ENCODE peak calls at places on chromosome 18, in seven cellular contexts. Z is ovary, A is A549, M is endothelial cell of umbilical vein, S is suprapubic skin, D is transverse colon, I is stomach. K is an unnamed sample.

GRCh38 chr18:48770243-48770642 is 180.5 kb downstream of the SMAD7 start:
- DNase-seq in Z (no peak), A (no peak), M (no peak), S (no peak), D (no peak), I (no peak), K (no peak)

GRCh38 chr18:1513519-1513918 is 608.8 kb downstream of the ADCYAP1 start:
- DNase-seq in Z (no peak), A (no peak), M (no peak), S (no peak), D (no peak), I (no peak), K (no peak)

GRCh38 chr18:10133516-10133915 is 219.7 kb downstream of the VAPA start:
- DNase-seq in Z (no peak), A (no peak), M (no peak), S (no peak), D (no peak), I (no peak), K (no peak)

GRCh38 chr18:76490040-76490439 is 5.0 kb downstream of the ZNF516 start:
- DNase-seq in Z (no peak), A (no peak), M (no peak), S (no peak), D (no peak), I (no peak), K (no peak)

GRCh38 chr18:67417864-67418523 is 98.5 kb downstream of the DSEL start:
- DNase-seq in Z (no peak), A (peak), M (peak), S (no peak), D (no peak), I (no peak), K (no peak)

GRCh38 chr18:78975699-78976098 is 3.9 kb upstream of the SALL3 start:
- DNase-seq in Z (no peak), A (no peak), M (no peak), S (no peak), D (no peak), I (no peak), K (no peak)

GRCh38 chr18:25230658-25231326 is 121.2 kb downstream of the ZNF521 start:
- DNase-seq in Z (peak), A (peak), M (peak), S (peak), D (peak), I (peak), K (peak)

GRCh38 chr18:74897971-74898657 is 300.4 kb downstream of the ZNF407 start:
- DNase-seq in Z (no peak), A (no peak), M (peak), S (no peak), D (no peak), I (no peak), K (no peak)

GRCh38 chr18:55763298-55763697 is 175.3 kb upstream of the TCF4 start:
- DNase-seq in Z (no peak), A (peak), M (peak), S (no peak), D (no peak), I (no peak), K (no peak)

GRCh38 chr18:36432880-36433279 is 135.4 kb downstream of the FHOD3 start:
- DNase-seq in Z (no peak), A (no peak), M (no peak), S (no peak), D (no peak), I (no peak), K (no peak)

GRCh38 chr18:48929951-48930713 is 20.6 kb downstream of the SMAD7 start:
- DNase-seq in Z (peak), A (peak), M (peak), S (no peak), D (peak), I (peak), K (no peak)

GRCh38 chr18:28032177-28032576 is 144.8 kb downstream of the CDH2 start:
- DNase-seq in Z (no peak), A (no peak), M (peak), S (no peak), D (no peak), I (no peak), K (no peak)

GRCh38 chr18:42351455-42351854 is 396.4 kb downstream of the PIK3C3 start:
- DNase-seq in Z (no peak), A (no peak), M (no peak), S (no peak), D (no peak), I (no peak), K (no peak)

GRCh38 chr18:68215931-68216330 is 499.0 kb downstream of the TMX3 start:
- DNase-seq in Z (no peak), A (no peak), M (no peak), S (no peak), D (no peak), I (no peak), K (no peak)

GRCh38 chr18:34789768-34790344 is 79.8 kb downstream of the DTNA start:
- DNase-seq in Z (no peak), A (no peak), M (no peak), S (no peak), D (no peak), I (no peak), K (no peak)

GRCh38 chr18:79664525-79665125 is 15.0 kb upstream of the CTDP1 start:
- DNase-seq in Z (no peak), A (peak), M (no peak), S (no peak), D (no peak), I (no peak), K (no peak)

GRCh38 chr18:48657446-48658120 is 118.8 kb downstream of the CTIF start:
- DNase-seq in Z (no peak), A (no peak), M (no peak), S (no peak), D (no peak), I (no peak), K (no peak)

GRCh38 chr18:11323359-11323819 is 174.0 kb upstream of the PIEZO2 start:
- DNase-seq in Z (no peak), A (peak), M (no peak), S (no peak), D (no peak), I (no peak), K (no peak)

GRCh38 chr18:47215554-47216138 is 35.8 kb downstream of the SKOR2 start:
- DNase-seq in Z (no peak), A (peak), M (peak), S (no peak), D (no peak), I (no peak), K (peak)

GRCh38 chr18:43396266-43396665 is 119.0 kb upstream of the SYT4 start:
- DNase-seq in Z (no peak), A (peak), M (peak), S (no peak), D (no peak), I (no peak), K (no peak)

GRCh38 chr18:3081558-3081957 is 68.6 kb upstream of the LPIN2 start:
- DNase-seq in Z (no peak), A (no peak), M (peak), S (no peak), D (no peak), I (no peak), K (no peak)

GRCh38 chr18:63427566-63427965 is 5.3 kb upstream of the VPS4B start:
- DNase-seq in Z (no peak), A (no peak), M (no peak), S (no peak), D (peak), I (no peak), K (no peak)

GRCh38 chr18:65526099-65526498 is 224.7 kb upstream of the CDH7 start:
- DNase-seq in Z (no peak), A (no peak), M (no peak), S (no peak), D (no peak), I (no peak), K (no peak)

GRCh38 chr18:6731197-6731596 is 1.7 kb downstream of the ARHGAP28 start:
- DNase-seq in Z (no peak), A (no peak), M (peak), S (no peak), D (no peak), I (no peak), K (peak)

GRCh38 chr18:8366656-8367055 is 242.6 kb upstream of the RAB12 start:
- DNase-seq in Z (no peak), A (no peak), M (no peak), S (no peak), D (no peak), I (no peak), K (no peak)

GRCh38 chr18:35458677-35459441 is 38.9 kb downstream of the INO80C start:
- DNase-seq in Z (no peak), A (peak), M (peak), S (peak), D (peak), I (peak), K (no peak)

GRCh38 chr18:49768051-49768391 is 45.3 kb downstream of the ACAA2 start:
- DNase-seq in Z (no peak), A (peak), M (peak), S (no peak), D (peak), I (peak), K (peak)

GRCh38 chr18:13584826-13585225 is 141.5 kb downstream of the FAM210A start:
- DNase-seq in Z (no peak), A (no peak), M (no peak), S (no peak), D (no peak), I (no peak), K (no peak)

GRCh38 chr18:73791081-73791480 is 356.6 kb downstream of the FBXO15 start:
- DNase-seq in Z (no peak), A (no peak), M (no peak), S (no peak), D (no peak), I (no peak), K (no peak)

GRCh38 chr18:58223717-58224424 is 179.8 kb downstream of the NEDD4L start:
- DNase-seq in Z (no peak), A (peak), M (peak), S (no peak), D (peak), I (peak), K (peak)

GRCh38 chr18:58224425-58224750 is 180.4 kb downstream of the NEDD4L start:
- DNase-seq in Z (no peak), A (no peak), M (no peak), S (no peak), D (no peak), I (no peak), K (no peak)

GRCh38 chr18:58218111-58218510 is 174.1 kb downstream of the NEDD4L start:
- DNase-seq in Z (no peak), A (peak), M (no peak), S (no peak), D (no peak), I (no peak), K (no peak)

GRCh38 chr18:58222439-58223125 is 178.6 kb downstream of the NEDD4L start:
- DNase-seq in Z (no peak), A (no peak), M (peak), S (no peak), D (no peak), I (no peak), K (no peak)

GRCh38 chr18:58221060-58221725 is 177.2 kb downstream of the NEDD4L start:
- DNase-seq in Z (no peak), A (peak), M (no peak), S (no peak), D (peak), I (peak), K (peak)
- TF ChIP-seq POLR2A in Z (no peak), A (no peak), M (no peak), S (no peak), D (peak), I (no peak), K (peak)

DNA sequence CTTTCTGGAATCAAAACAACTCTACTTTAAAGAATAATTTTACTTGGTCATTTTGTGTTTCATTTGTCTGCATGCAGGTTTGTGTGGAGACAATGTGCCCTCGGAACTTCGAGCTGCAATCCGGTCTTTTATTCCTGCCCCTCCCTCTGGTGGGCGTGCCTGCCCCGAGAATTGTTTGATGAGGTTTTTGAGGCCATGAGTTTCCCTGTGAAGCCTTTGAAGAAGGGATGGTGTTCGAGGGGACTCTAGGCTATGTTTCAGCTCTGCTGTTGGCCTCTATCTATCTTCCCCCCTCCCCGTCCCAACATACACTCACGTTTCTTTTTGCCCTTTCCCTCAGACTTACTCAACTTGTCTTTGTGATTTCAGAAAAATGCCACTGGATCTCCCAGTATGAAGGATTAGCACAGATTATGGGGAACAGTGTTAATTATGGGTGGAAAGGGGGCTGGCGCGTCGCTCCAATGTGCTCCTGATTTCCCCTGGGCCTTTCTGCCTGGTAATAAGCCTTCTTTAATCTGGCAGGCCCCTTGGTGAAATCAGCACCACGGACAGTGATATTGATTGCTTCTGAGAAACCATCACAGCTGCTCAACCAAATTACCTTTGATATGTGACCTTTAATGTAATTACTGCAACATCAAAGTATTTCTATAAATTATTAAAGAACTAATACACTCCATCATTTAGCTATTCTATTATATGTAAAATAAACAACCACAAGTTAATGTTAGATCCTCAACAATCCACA is 82.2 kb downstream of the CELF4 start:
- DNase-seq in Z (no peak), A (peak), M (peak), S (no peak), D (no peak), I (no peak), K (no peak)
- H3K4me3 ChIP-seq in Z (no peak), A (no peak), M (no peak), S (no peak), D (no peak), I (no peak), K (no peak)

GRCh38 chr18:45402485-45403056 is 212.7 kb upstream of the SLC14A2 start:
- DNase-seq in Z (no peak), A (no peak), M (no peak), S (no peak), D (peak), I (no peak), K (no peak)
- TF ChIP-seq POLR2A in Z (no peak), A (no peak), M (no peak), S (no peak), D (no peak), I (no peak), K (no peak)

GRCh38 chr18:30415903-30416302 is 626.6 kb downstream of the DSC3 start:
- DNase-seq in Z (no peak), A (no peak), M (no peak), S (no peak), D (no peak), I (no peak), K (no peak)
- H3K4me3 ChIP-seq in Z (no peak), A (no peak), M (no peak), S (no peak), D (no peak), I (no peak), K (no peak)

DNA sequence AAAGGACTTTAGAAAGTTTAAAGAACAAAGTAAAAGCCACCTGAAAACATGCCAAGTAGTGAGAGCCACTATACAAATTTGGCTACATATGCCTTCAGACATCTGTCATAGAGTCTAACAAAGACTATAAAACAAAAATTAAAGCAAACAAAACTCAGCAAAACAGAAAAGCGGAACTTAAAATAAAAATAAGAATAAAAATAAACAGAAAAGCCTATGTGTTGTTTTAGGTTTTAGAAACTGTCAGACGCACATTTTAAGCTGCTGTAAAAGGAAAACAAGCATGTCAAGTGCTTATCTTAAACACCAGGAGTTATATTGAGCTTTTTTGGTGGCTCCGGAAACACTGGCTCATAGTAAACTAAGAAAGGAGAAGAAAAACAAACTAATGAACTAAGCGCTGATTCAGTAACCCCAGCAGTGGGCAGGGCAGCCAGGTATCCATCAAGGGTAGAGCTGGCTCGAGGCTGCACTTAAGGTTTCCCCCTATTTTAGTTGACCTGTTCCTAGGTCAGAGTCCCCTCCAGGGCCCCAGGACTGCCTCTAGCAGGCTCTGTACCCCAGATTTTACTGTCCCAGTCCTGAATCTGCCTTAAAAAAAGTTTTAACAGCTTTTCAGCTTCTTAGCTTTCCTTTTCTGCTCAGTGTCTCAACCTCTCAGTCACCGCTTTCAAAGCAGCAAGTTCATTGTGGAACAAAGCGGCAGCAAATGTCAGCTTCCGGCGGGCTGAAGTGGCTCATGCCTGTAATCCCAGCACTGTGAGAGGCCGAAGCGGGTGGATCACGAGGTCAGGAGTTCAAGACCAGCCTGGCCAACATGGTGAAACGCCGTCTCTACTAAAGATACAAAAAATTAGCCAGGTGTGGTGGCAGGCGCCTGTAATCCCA is 15.3 kb upstream of the RMC1 start:
- DNase-seq in Z (no peak), A (no peak), M (peak), S (no peak), D (peak), I (peak), K (no peak)
- TF ChIP-seq POLR2A in Z (no peak), A (no peak), M (no peak), S (no peak), D (no peak), I (no peak), K (no peak)

DNA sequence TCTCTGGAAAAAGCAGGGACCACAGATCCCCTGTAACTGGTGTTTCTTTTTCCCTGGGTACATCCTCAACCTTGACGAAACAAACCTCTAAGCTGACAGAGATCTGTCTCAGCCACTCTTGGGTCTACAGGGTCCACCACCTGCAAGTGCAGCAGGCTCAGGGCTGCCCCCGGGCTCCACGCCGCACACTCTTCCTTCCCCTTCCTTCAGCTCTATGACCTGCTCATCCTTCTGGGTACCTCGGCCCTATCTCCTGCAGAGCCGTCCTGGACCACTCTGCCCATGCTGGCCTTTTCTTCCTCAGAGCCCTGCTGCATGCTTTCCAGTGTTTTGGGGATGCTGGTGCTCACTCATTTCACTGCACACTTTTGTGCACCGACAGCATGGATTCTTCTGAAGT is 27.5 kb downstream of the TUBB6 start:
- DNase-seq in Z (no peak), A (no peak), M (no peak), S (no peak), D (no peak), I (no peak), K (no peak)
- H3K4me3 ChIP-seq in Z (no peak), A (no peak), M (no peak), S (no peak), D (no peak), I (no peak), K (no peak)

GRCh38 chr18:54390838-54391237 is 33.1 kb downstream of the C18orf54 start:
- DNase-seq in Z (no peak), A (no peak), M (peak), S (no peak), D (no peak), I (no peak), K (no peak)

GRCh38 chr18:54387631-54388030 is 29.9 kb downstream of the C18orf54 start:
- DNase-seq in Z (no peak), A (no peak), M (no peak), S (no peak), D (no peak), I (no peak), K (no peak)

GRCh38 chr18:54389143-54389505 is 31.4 kb downstream of the C18orf54 start:
- DNase-seq in Z (no peak), A (no peak), M (no peak), S (no peak), D (no peak), I (no peak), K (no peak)

GRCh38 chr18:54386043-54386442 is 28.3 kb downstream of the C18orf54 start:
- DNase-seq in Z (no peak), A (no peak), M (no peak), S (no peak), D (no peak), I (no peak), K (no peak)

GRCh38 chr18:54388203-54389142 is 30.8 kb downstream of the C18orf54 start:
- DNase-seq in Z (no peak), A (peak), M (peak), S (no peak), D (peak), I (no peak), K (no peak)
- TF ChIP-seq POLR2A in Z (no peak), A (no peak), M (peak), S (no peak), D (no peak), I (no peak), K (no peak)

K was measured in prostate gland.